ENCODE peak calls at places on chromosomes 4 and X, in four cellular contexts. F is SK-N-SH, L is A549, N is Panc1. Q is an unnamed sample.

GRCh38 chr4:38866973-38867477 is 581 bp upstream of the FAM114A1 start:
- DNase-seq in F (no peak), L (no peak), N (no peak), Q (no peak)

GRCh38 chrX:150766351-150767044 is 73.3 kb downstream of the MTMR1 start:
- DNase-seq in F (no peak), L (no peak), N (no peak), Q (peak)

GRCh38 chr4:61277785-61278184 is 77.7 kb downstream of the ADGRL3 start:
- DNase-seq in F (no peak), L (no peak), N (no peak), Q (no peak)

GRCh38 chr4:4590496-4590895 is 48.6 kb upstream of the STX18 start:
- DNase-seq in F (no peak), L (no peak), N (no peak), Q (no peak)

GRCh38 chrX:15853586-15854079 is 980 bp downstream of the AP1S2 start:
- DNase-seq in F (peak), L (no peak), N (no peak), Q (no peak)

GRCh38 chr4:123671633-123672404 is 275.2 kb downstream of the SPRY1 start:
- DNase-seq in F (no peak), L (no peak), N (no peak), Q (no peak)

GRCh38 chr4:77777135-77777777 is 41.9 kb downstream of the CNOT6L start:
- DNase-seq in F (peak), L (no peak), N (no peak), Q (no peak)

GRCh38 chrX:43961699-43962098 is 11.5 kb downstream of the NDP start:
- DNase-seq in F (no peak), L (no peak), N (no peak), Q (no peak)

GRCh38 chrX:3815896-3816664 is 102.6 kb upstream of the PRKX start:
- DNase-seq in F (peak), L (peak), N (no peak), Q (peak)

GRCh38 chrX:106726485-106727437 is at the start of gene RNF128:
- DNase-seq in F (peak), L (peak), N (no peak), Q (peak)

GRCh38 chr4:3406021-3406420 is 35.7 kb upstream of the HGFAC start:
- DNase-seq in F (no peak), L (no peak), N (no peak), Q (no peak)

GRCh38 chr4:61204353-61204752 is 4.2 kb downstream of the ADGRL3 start:
- DNase-seq in F (no peak), L (no peak), N (no peak), Q (peak)

GRCh38 chrX:150205011-150205410 is 158.1 kb upstream of the MAMLD1 start:
- DNase-seq in F (peak), L (no peak), N (no peak), Q (peak)

GRCh38 chrX:9770319-9770718 is 4.7 kb upstream of the GPR143 start:
- DNase-seq in F (no peak), L (no peak), N (no peak), Q (peak)

GRCh38 chr4:88033309-88033708 is 25.9 kb downstream of the PKD2 start:
- DNase-seq in F (peak), L (peak), N (peak), Q (peak)

GRCh38 chrX:96909291-96909690 is 25.6 kb downstream of the RPA4 start:
- DNase-seq in F (no peak), L (no peak), N (no peak), Q (peak)

GRCh38 chrX:110182362-110182761 is 135.5 kb downstream of the AMMECR1 start:
- DNase-seq in F (no peak), L (no peak), N (no peak), Q (no peak)

GRCh38 chr4:142363686-142364085 is 482.4 kb downstream of the INPP4B start:
- DNase-seq in F (no peak), L (no peak), N (no peak), Q (no peak)

GRCh38 chr4:153799708-153800074 is 10.8 kb upstream of the SFRP2 start:
- DNase-seq in F (no peak), L (no peak), N (no peak), Q (no peak)

GRCh38 chr4:7976025-7976424 is 36.4 kb upstream of the AFAP1 start:
- DNase-seq in F (no peak), L (no peak), N (no peak), Q (no peak)

GRCh38 chr4:123443401-123444297 is 47.1 kb downstream of the SPRY1 start:
- DNase-seq in F (peak), L (no peak), N (no peak), Q (peak)

GRCh38 chrX:19372170-19373033 is 28.7 kb downstream of the PDHA1 start:
- DNase-seq in F (peak), L (peak), N (no peak), Q (peak)

GRCh38 chr4:40179360-40179759 is 17.5 kb upstream of the RHOH start:
- DNase-seq in F (no peak), L (no peak), N (no peak), Q (no peak)

GRCh38 chr4:106746451-106746850 is 289.7 kb downstream of the DKK2 start:
- DNase-seq in F (no peak), L (no peak), N (no peak), Q (no peak)

GRCh38 chr4:36256398-36256828 is 12.1 kb upstream of the ARAP2 start:
- DNase-seq in F (no peak), L (no peak), N (no peak), Q (no peak)

GRCh38 chr4:36254355-36254754 is 10.0 kb upstream of the ARAP2 start:
- DNase-seq in F (no peak), L (no peak), N (no peak), Q (no peak)

GRCh38 chr4:36260714-36261113 is 16.4 kb upstream of the ARAP2 start:
- DNase-seq in F (no peak), L (no peak), N (no peak), Q (no peak)

GRCh38 chr4:36251983-36252382 is 7.7 kb upstream of the ARAP2 start:
- DNase-seq in F (no peak), L (no peak), N (no peak), Q (no peak)

DNA sequence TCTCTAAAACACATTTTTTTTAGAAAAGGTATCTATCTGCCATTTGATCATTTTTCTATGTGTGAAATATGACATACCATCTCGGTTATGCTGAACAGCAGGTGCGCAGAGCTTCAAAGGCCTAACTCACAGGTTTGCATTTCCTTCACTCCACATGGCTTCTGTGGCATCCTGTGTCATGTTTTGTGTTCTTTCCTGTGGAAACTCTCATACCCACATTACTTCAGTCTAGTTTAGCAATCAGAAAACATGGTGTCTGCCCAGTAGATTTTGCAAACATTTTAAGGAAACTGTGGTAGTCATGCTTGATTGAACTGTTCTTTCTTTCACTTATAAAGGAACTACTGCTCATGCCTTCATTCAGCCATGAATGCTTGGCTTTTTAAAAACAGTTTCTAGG is 11.3 kb upstream of the ARAP2 start:
- DNase-seq in F (no peak), L (no peak), N (no peak), Q (no peak)
- TF ChIP-seq REST in F (no peak), L (no peak), N (no peak), Q (no peak)

GRCh38 chr4:6777636-6778281 is 4.8 kb upstream of the KIAA0232 start:
- DNase-seq in F (no peak), L (no peak), N (no peak), Q (no peak)

GRCh38 chr4:6778435-6778834 is 4.1 kb upstream of the KIAA0232 start:
- DNase-seq in F (no peak), L (no peak), N (no peak), Q (no peak)

GRCh38 chr4:6779667-6780565 is 2.6 kb upstream of the KIAA0232 start:
- DNase-seq in F (no peak), L (no peak), N (no peak), Q (peak)

GRCh38 chr4:6775746-6776145 is 6.8 kb upstream of the KIAA0232 start:
- DNase-seq in F (no peak), L (no peak), N (no peak), Q (no peak)

DNA sequence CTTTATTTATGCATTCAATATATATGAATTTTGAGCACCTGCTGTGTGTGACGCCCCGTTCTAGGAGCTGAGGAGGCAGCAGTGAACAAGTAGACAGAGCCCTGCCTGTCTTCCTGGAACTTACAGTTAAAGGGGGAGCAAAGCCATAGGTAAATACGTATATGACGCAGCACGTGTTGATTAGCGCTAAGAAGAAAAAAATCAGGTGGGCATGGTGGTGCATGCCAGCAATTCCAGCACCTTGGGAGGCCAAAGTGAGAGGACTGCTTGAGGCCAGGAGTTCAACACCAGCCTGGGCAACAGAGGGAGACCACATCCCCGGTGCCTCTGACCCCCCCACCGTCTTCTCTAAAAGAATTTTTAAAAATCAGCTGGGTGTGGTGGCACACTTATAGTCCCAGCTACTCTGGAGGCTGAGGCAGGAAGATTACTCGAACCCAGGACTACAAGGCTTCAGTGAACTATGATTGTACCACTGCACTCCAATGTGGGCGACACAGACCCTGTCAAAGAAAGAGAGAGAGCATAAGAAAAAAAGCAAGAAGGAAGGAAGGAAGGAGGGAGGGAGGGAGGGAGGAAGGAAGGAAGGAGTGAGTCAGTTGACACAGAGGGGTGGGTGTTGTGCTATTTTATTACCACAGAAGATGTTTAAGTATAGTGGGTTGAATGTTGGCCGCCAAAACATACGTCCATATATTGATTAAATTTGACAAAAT is 5.4 kb upstream of the KIAA0232 start:
- DNase-seq in F (no peak), L (no peak), N (no peak), Q (no peak)
- H3K27ac ChIP-seq in F (no peak), L (no peak), N (no peak), Q (no peak)

DNA sequence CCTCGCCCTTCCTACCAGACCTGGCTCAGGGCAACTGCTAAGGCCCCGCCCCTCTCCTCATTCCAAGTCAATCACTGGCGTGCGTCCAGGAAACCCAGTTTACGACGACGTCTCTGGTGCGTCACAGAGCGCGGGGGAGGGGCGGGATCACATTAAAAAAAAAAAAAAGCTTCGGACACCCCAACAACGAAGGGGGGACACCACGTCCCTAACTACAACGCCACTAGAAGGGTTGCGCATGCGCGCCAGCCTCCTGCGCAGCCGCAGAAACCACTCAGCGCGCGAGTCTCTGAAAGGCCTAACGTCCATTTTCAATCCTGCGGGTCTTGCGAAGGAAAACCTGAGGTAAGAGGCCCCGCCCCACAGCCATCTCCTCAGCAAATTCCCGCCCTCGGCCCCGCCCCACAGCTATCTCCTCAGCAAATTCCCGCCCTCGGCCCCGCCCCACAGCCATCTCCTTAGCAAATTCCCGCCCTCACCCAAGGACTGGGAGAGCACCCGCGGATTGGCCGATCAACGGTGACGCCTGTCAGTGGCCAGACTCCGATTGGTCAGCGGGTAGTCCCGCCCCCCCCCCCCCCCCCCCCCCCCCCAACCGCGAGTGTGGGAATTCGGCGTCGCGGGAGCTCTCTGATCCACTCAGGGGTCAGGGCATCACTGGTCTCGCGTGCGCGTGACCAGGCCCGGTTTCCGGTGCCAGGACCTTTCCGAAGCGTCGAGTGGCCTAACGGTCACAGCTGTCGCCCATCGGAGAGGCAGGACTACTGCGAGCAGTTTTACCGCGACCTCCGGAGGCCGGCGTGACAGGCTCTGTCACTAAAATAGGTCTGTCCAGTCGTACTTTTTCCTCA is at the start of gene SCML1:
- DNase-seq in F (peak), L (peak), N (peak), Q (peak)
- TF ChIP-seq REST in F (no peak), L (no peak), N (no peak), Q (no peak)

GRCh38 chr4:168632246-168632832 is 135.5 kb downstream of the PALLD start:
- DNase-seq in F (no peak), L (no peak), N (no peak), Q (peak)

GRCh38 chr4:168633474-168633873 is 136.6 kb downstream of the PALLD start:
- DNase-seq in F (no peak), L (no peak), N (no peak), Q (no peak)

GRCh38 chr4:168636040-168636439 is 139.2 kb downstream of the PALLD start:
- DNase-seq in F (no peak), L (no peak), N (no peak), Q (no peak)

GRCh38 chr4:168633071-168633470 is 136.2 kb downstream of the PALLD start:
- DNase-seq in F (no peak), L (peak), N (no peak), Q (no peak)

DNA sequence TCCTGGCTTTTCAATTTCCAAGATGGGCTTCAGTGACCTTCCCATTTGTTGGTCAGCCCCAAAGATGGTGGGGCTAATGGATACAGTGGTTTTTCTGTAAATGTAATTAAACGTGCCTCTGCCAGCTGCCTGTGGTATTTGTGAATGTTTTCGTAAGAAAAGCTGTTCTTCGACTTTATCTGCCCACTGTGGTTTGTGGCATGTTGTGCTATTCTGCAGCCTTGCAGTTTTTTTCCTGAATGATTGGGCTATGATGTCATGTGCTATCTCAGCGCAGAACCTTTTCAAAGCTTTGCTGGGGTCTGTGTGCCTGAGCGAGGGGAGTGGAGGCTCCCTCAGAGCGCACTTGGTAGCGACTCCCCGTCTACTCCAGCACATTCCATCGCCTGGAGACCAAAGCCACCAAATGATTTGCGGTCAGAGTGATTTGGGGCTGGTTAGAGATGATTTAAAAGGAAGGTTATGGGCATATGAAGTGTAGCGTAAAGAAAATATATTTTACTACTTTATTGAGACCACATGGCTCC is 137.5 kb downstream of the PALLD start:
- DNase-seq in F (no peak), L (no peak), N (no peak), Q (no peak)
- H3K27ac ChIP-seq in F (peak), L (peak), N (no peak), Q (no peak)

GRCh38 chrX:24355095-24355494 is 5.3 kb upstream of the SUPT20HL1 start:
- DNase-seq in F (no peak), L (no peak), N (no peak), Q (no peak)

GRCh38 chrX:24347871-24348270 is 12.6 kb upstream of the SUPT20HL1 start:
- DNase-seq in F (no peak), L (no peak), N (no peak), Q (no peak)

GRCh38 chrX:24350217-24350616 is 10.2 kb upstream of the SUPT20HL1 start:
- DNase-seq in F (no peak), L (no peak), N (no peak), Q (no peak)
- TF ChIP-seq REST in F (peak), L (peak), N (no peak), Q (peak)

DNA sequence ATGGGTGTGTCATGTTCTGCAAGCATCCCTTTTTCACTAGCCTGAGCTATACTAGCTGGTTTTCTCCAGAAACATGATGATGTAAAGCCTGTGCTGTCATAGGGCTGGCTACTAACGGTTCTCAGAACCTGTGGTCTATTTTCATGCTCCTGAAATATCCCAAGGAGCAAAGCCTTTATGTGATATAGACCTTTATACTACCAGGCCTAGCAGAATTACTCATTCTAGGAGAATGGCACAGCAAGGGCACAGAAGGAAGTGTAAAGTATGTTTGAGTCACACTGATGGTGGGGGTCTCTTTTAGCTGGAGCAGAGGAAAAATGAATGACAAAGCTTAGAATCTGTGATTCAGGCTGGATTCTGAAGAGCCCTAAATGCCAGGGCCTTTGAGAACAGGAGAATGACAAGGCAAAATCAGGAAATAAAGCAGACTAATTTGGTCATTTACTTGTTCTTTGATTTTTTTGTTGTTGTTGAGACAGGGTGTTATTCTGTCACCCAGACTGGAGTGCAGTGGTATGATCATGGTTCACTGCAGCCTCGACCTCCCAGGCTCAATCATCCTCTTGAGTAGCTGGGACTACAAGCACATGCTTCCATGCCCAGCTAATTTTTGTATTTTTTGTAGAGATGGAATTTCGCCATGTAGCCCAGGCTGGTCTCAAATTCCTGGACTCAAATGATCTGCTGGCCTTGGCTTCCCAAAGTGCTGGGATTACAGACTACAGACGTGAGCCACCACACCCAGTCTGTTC is 11.8 kb downstream of the TCEAL1 start:
- DNase-seq in F (no peak), L (no peak), N (no peak), Q (no peak)
- H3K27ac ChIP-seq in F (peak), L (peak), N (no peak), Q (no peak)

Q was measured in GM23338.